ENCODE peak calls at places on chromosomes 7 and 10, in eight cellular contexts. V is AG09309; L is NCI-H1092; E is stimulated activated CD4-positive, alpha-beta T cell treated with anti-CD3 and anti-CD28 coated beads, Interleukin-4, amount 100 ng/mL, for 1 hour; H is CD4-positive, alpha-beta memory T cell; F is stimulated activated naive CD8-positive, alpha-beta T cell treated with anti-CD3 and anti-CD28 coated beads, Interleukin-15, Interleukin-2, amounts not matched to agents 100 U/mL and 50 U/mL, for 24 hours; J is hepatic stellate cell; B is brain microvascular endothelial cell. N is an unnamed sample.

GRCh38 chr10:116194061-116194460 is 78.9 kb downstream of the GFRA1 start:
- DNase-seq in V (no peak), L (no peak), E (no peak), H (no peak), F (no peak), J (no peak), B (no peak), N (no peak)

GRCh38 chr7:55477781-55478374 is 94.4 kb downstream of the VOPP1 start:
- DNase-seq in V (peak), L (no peak), E (no peak), H (no peak), F (no peak), J (peak), B (peak), N (no peak)

GRCh38 chr7:129926618-129927017 is 26.1 kb downstream of the UBE2H start:
- DNase-seq in V (no peak), L (no peak), E (no peak), H (no peak), F (no peak), J (no peak), B (no peak), N (no peak)

GRCh38 chr7:113083132-113083833 is 3.3 kb downstream of the GPR85 start:
- DNase-seq in V (no peak), L (no peak), E (no peak), H (no peak), F (no peak), J (no peak), B (no peak), N (no peak)

GRCh38 chr7:95843286-95843685 is 70.9 kb downstream of the DYNC1I1 start:
- DNase-seq in V (no peak), L (no peak), E (no peak), H (no peak), F (no peak), J (no peak), B (no peak), N (no peak)

GRCh38 chr10:24762161-24762924 is 38.7 kb upstream of the ARHGAP21 start:
- DNase-seq in V (no peak), L (no peak), E (no peak), H (no peak), F (no peak), J (no peak), B (peak), N (peak)

GRCh38 chr10:19654576-19654975 is 161.7 kb upstream of the PLXDC2 start:
- DNase-seq in V (no peak), L (no peak), E (no peak), H (no peak), F (no peak), J (peak), B (peak), N (no peak)

GRCh38 chr10:63421591-63421990 is 44.2 kb downstream of the JMJD1C start:
- DNase-seq in V (no peak), L (no peak), E (no peak), H (peak), F (no peak), J (no peak), B (no peak), N (peak)

GRCh38 chr10:25725917-25726716 is 207.9 kb upstream of the MYO3A start:
- DNase-seq in V (peak), L (peak), E (no peak), H (peak), F (peak), J (peak), B (peak), N (peak)

GRCh38 chr7:107315821-107316220 is 147.0 kb downstream of the HBP1 start:
- DNase-seq in V (no peak), L (no peak), E (no peak), H (no peak), F (no peak), J (no peak), B (no peak), N (no peak)

GRCh38 chr7:1550005-1550845 is 5.8 kb downstream of the TMEM184A start:
- DNase-seq in V (no peak), L (no peak), E (no peak), H (no peak), F (no peak), J (no peak), B (no peak), N (no peak)

GRCh38 chr10:100826983-100827818 is 81.8 kb downstream of the PAX2 start:
- DNase-seq in V (no peak), L (no peak), E (peak), H (peak), F (peak), J (no peak), B (no peak), N (no peak)

GRCh38 chr10:5594271-5595036 is 69.7 kb downstream of the CALML3 start:
- DNase-seq in V (no peak), L (no peak), E (no peak), H (no peak), F (no peak), J (no peak), B (no peak), N (no peak)

GRCh38 chr7:137816696-137817320 is 30.0 kb downstream of the DGKI start:
- DNase-seq in V (no peak), L (no peak), E (no peak), H (no peak), F (no peak), J (no peak), B (no peak), N (no peak)

GRCh38 chr10:1476106-1476803 is 261.1 kb downstream of the ADARB2 start:
- DNase-seq in V (no peak), L (no peak), E (no peak), H (no peak), F (no peak), J (no peak), B (no peak), N (peak)

GRCh38 chr10:84654671-84655070 is 326.3 kb downstream of the CCSER2 start:
- DNase-seq in V (no peak), L (no peak), E (no peak), H (no peak), F (no peak), J (no peak), B (no peak), N (peak)